ENCODE peak calls at places on chromosome 16, in five cellular contexts. One of them, this sample, is unnamed.

GRCh38 chr16:85523602-85524364 is 89.3 kb upstream of the GSE1 start:
- DNase-seq in H1: peak
- DNase-seq in HepG2: peak
- DNase-seq in K562: peak
- DNase-seq in IMR-90: peak
- DNase-seq in this sample: no peak

GRCh38 chr16:85530370-85530739 is 82.8 kb upstream of the GSE1 start:
- DNase-seq in IMR-90: no peak
- DNase-seq in H1: no peak
- DNase-seq in HepG2: no peak
- DNase-seq in K562: no peak
- DNase-seq in this sample: no peak

GRCh38 chr16:28210979-28211505 is 723 bp downstream of the XPO6 start:
- DNase-seq in IMR-90: peak
- DNase-seq in H1: no peak
- DNase-seq in K562: peak
- DNase-seq in HepG2: peak
- DNase-seq in this sample: peak

GRCh38 chr16:71185366-71185765 is 45.2 kb downstream of the HYDIN start:
- DNase-seq in IMR-90: peak
- DNase-seq in K562: no peak
- DNase-seq in H1: no peak
- DNase-seq in HepG2: no peak
- DNase-seq in this sample: no peak

GRCh38 chr16:73015612-73016487 is 32.1 kb downstream of the ZFHX3 start:
- DNase-seq in H1: no peak
- DNase-seq in K562: no peak
- DNase-seq in IMR-90: no peak
- DNase-seq in HepG2: peak
- DNase-seq in this sample: peak

GRCh38 chr16:8644513-8645140 is 23.1 kb downstream of the METTL22 start:
- DNase-seq in K562: no peak
- DNase-seq in IMR-90: no peak
- DNase-seq in H1: no peak
- DNase-seq in HepG2: no peak
- DNase-seq in this sample: no peak

GRCh38 chr16:74700206-74701040 is at the start of gene MLKL:
- DNase-seq in IMR-90: peak
- DNase-seq in K562: peak
- DNase-seq in HepG2: peak
- DNase-seq in H1: no peak
- DNase-seq in this sample: peak

GRCh38 chr16:82767198-82767597 is 140.4 kb downstream of the CDH13 start:
- DNase-seq in H1: no peak
- DNase-seq in IMR-90: no peak
- DNase-seq in HepG2: no peak
- DNase-seq in K562: no peak
- DNase-seq in this sample: no peak

GRCh38 chr16:69711115-69711740 is 15.1 kb downstream of the NQO1 start:
- DNase-seq in H1: no peak
- DNase-seq in HepG2: no peak
- DNase-seq in IMR-90: peak
- DNase-seq in K562: no peak
- DNase-seq in this sample: no peak

GRCh38 chr16:19753815-19754643 is 36.0 kb downstream of the IQCK start:
- DNase-seq in H1: no peak
- DNase-seq in HepG2: peak
- DNase-seq in K562: no peak
- DNase-seq in IMR-90: peak
- DNase-seq in this sample: peak

GRCh38 chr16:86676216-86676800 is 98.0 kb downstream of the FOXL1 start:
- DNase-seq in K562: no peak
- DNase-seq in IMR-90: peak
- DNase-seq in HepG2: no peak
- DNase-seq in H1: no peak
- DNase-seq in this sample: no peak

GRCh38 chr16:85088570-85089214 is 23.6 kb downstream of the CIBAR2 start:
- DNase-seq in K562: no peak
- DNase-seq in HepG2: no peak
- DNase-seq in H1: no peak
- DNase-seq in IMR-90: no peak
- DNase-seq in this sample: no peak

GRCh38 chr16:81405702-81406113 is 38.9 kb upstream of the CMIP start:
- DNase-seq in K562: peak
- DNase-seq in IMR-90: peak
- DNase-seq in HepG2: peak
- DNase-seq in H1: peak
- DNase-seq in this sample: peak

GRCh38 chr16:9260665-9261064 is 169.2 kb downstream of the HAPSTR1 start:
- DNase-seq in IMR-90: no peak
- DNase-seq in H1: no peak
- DNase-seq in K562: no peak
- DNase-seq in HepG2: peak
- DNase-seq in this sample: no peak

GRCh38 chr16:68257251-68257905 is 6.9 kb upstream of the SLC7A6 start:
- DNase-seq in HepG2: no peak
- DNase-seq in K562: no peak
- DNase-seq in IMR-90: peak
- DNase-seq in H1: no peak
- DNase-seq in this sample: no peak

GRCh38 chr16:64133396-64133795 is 988.5 kb downstream of the CDH11 start:
- DNase-seq in K562: no peak
- DNase-seq in IMR-90: no peak
- DNase-seq in H1: no peak
- DNase-seq in HepG2: no peak
- DNase-seq in this sample: no peak

GRCh38 chr16:4468972-4469371 is 5.5 kb downstream of the NMRAL1 start:
- DNase-seq in K562: no peak
- DNase-seq in H1: no peak
- DNase-seq in IMR-90: no peak
- DNase-seq in HepG2: no peak
- DNase-seq in this sample: no peak

GRCh38 chr16:76940251-76940650 is 250.7 kb upstream of the MON1B start:
- DNase-seq in IMR-90: no peak
- DNase-seq in H1: no peak
- DNase-seq in K562: no peak
- DNase-seq in HepG2: no peak
- DNase-seq in this sample: no peak

GRCh38 chr16:86865866-86866675 is 287.7 kb downstream of the FOXL1 start:
- DNase-seq in IMR-90: peak
- DNase-seq in H1: no peak
- DNase-seq in K562: no peak
- DNase-seq in HepG2: no peak
- DNase-seq in this sample: no peak

GRCh38 chr16:31404353-31405064 is 11.4 kb downstream of the ITGAD start:
- DNase-seq in H1: no peak
- DNase-seq in K562: peak
- DNase-seq in IMR-90: no peak
- DNase-seq in HepG2: no peak
- DNase-seq in this sample: peak

GRCh38 chr16:88782454-88783390 is 2.3 kb downstream of the PIEZO1 start:
- DNase-seq in HepG2: no peak
- DNase-seq in K562: peak
- DNase-seq in IMR-90: peak
- DNase-seq in H1: no peak
- DNase-seq in this sample: no peak

GRCh38 chr16:71526111-71526998 is at the start of gene CHST4:
- DNase-seq in K562: peak
- DNase-seq in H1: peak
- DNase-seq in HepG2: no peak
- DNase-seq in IMR-90: peak
- DNase-seq in this sample: peak

GRCh38 chr16:5502467-5502869 is 404.9 kb upstream of the EEF2KMT start:
- DNase-seq in HepG2: peak
- DNase-seq in H1: peak
- DNase-seq in IMR-90: no peak
- DNase-seq in K562: peak
- DNase-seq in this sample: peak

GRCh38 chr16:72400257-72401078 is 228.5 kb upstream of the PMFBP1 start:
- DNase-seq in IMR-90: peak
- DNase-seq in H1: no peak
- DNase-seq in K562: peak
- DNase-seq in HepG2: peak
- DNase-seq in this sample: peak

GRCh38 chr16:19329932-19330331 is 44.4 kb downstream of the CLEC19A start:
- DNase-seq in HepG2: no peak
- DNase-seq in IMR-90: no peak
- DNase-seq in H1: no peak
- DNase-seq in K562: no peak
- DNase-seq in this sample: peak

DNA sequence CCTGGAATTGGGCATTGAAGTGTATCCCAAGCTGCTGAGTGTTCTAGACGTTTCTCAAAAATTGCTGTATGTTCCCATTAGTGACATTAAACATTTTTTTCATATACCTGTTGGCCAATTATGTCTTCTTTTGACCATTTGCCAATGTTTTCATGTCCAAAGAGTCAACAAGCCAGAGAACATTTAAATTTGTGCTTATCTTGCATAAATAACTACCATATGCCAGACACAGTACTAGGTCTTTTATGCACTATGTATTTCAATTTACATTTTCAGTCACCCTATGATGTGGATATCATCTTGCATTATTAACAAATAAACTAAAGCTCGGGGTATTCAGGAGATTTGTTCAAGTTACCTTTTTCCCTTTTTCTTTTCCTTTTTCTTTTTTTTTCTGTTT is 632.9 kb upstream of the C16orf82 start:
- DNase-seq in H1: no peak
- DNase-seq in HepG2: no peak
- DNase-seq in K562: no peak
- DNase-seq in IMR-90: no peak
- DNase-seq in this sample: no peak
- TF ChIP-seq MAFK in H1: no peak
- TF ChIP-seq MAFK in HepG2: peak
- TF ChIP-seq MAFK in K562: peak
- TF ChIP-seq MAFK in IMR-90: peak
- TF ChIP-seq MAFK in this sample: peak

GRCh38 chr16:1338119-1338730 is 4.8 kb downstream of the BAIAP3 start:
- DNase-seq in K562: peak
- DNase-seq in IMR-90: no peak
- DNase-seq in H1: no peak
- DNase-seq in HepG2: peak
- DNase-seq in this sample: peak
- TF ChIP-seq MAFK in K562: no peak
- TF ChIP-seq MAFK in IMR-90: no peak
- TF ChIP-seq MAFK in H1: no peak
- TF ChIP-seq MAFK in HepG2: no peak
- TF ChIP-seq MAFK in this sample: no peak

DNA sequence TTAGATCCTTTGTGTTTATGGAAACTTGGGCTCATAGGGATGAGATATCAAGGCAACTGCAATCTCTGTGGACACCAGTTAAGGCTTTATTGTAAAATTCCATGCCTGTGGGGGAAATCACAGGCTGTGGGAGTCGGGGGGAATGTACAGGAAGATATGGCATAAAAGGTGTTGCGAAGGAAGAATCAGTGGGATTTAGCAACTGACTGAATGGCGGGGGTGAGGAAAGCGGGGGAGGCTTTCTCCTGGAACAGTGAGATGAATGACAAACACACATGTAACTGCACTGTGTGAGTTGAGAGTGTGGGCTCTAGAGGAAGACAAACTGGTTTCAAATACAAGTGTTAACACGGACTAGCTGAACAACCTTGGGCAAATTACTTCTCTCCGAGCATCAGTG is 143.6 kb downstream of the PRKCB start:
- DNase-seq in IMR-90: no peak
- DNase-seq in HepG2: no peak
- DNase-seq in H1: no peak
- DNase-seq in K562: no peak
- DNase-seq in this sample: no peak
- TF ChIP-seq MAFK in IMR-90: no peak
- TF ChIP-seq MAFK in HepG2: no peak
- TF ChIP-seq MAFK in H1: no peak
- TF ChIP-seq MAFK in K562: no peak
- TF ChIP-seq MAFK in this sample: no peak

GRCh38 chr16:51971184-51971583 is 575.8 kb downstream of the TOX3 start:
- DNase-seq in HepG2: no peak
- DNase-seq in H1: no peak
- DNase-seq in IMR-90: peak
- DNase-seq in K562: peak
- DNase-seq in this sample: peak
- TF ChIP-seq MAFK in HepG2: no peak
- TF ChIP-seq MAFK in H1: no peak
- TF ChIP-seq MAFK in IMR-90: no peak
- TF ChIP-seq MAFK in K562: no peak
- TF ChIP-seq MAFK in this sample: no peak

GRCh38 chr16:89827383-89828198 is 684 bp upstream of the SPIRE2 start:
- DNase-seq in HepG2: peak
- DNase-seq in K562: peak
- DNase-seq in H1: no peak
- DNase-seq in IMR-90: peak
- DNase-seq in this sample: peak
- TF ChIP-seq MAFK in HepG2: no peak
- TF ChIP-seq MAFK in K562: no peak
- TF ChIP-seq MAFK in H1: no peak
- TF ChIP-seq MAFK in IMR-90: no peak
- TF ChIP-seq MAFK in this sample: no peak

DNA sequence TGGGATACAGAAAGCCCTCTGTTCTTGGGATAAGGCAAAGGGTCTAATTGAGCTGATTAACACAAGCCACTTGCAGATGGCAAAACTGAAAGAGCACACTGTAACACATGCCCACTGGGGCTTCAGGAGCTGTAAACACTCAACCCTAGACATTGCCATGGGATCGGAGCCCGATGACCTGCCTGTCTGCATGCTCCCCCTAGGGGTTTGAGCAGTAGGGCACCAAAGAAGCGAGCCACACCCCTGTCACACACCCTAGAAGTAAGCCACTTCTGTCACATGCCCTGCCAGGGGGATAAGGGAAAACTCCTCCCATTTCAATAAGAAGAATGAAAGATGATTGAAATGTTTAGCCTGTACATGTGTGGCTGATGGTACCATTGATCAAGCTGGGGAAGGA is 81.3 kb upstream of the IRX6 start:
- DNase-seq in H1: no peak
- DNase-seq in HepG2: no peak
- DNase-seq in K562: no peak
- DNase-seq in IMR-90: no peak
- DNase-seq in this sample: no peak
- TF ChIP-seq MAFK in H1: no peak
- TF ChIP-seq MAFK in HepG2: no peak
- TF ChIP-seq MAFK in K562: no peak
- TF ChIP-seq MAFK in IMR-90: no peak
- TF ChIP-seq MAFK in this sample: no peak

GRCh38 chr16:23423496-23424049 is 29.4 kb downstream of the COG7 start:
- DNase-seq in K562: no peak
- DNase-seq in HepG2: peak
- DNase-seq in IMR-90: peak
- DNase-seq in H1: no peak
- DNase-seq in this sample: peak
- TF ChIP-seq MAFK in K562: no peak
- TF ChIP-seq MAFK in HepG2: no peak
- TF ChIP-seq MAFK in IMR-90: no peak
- TF ChIP-seq MAFK in H1: no peak
- TF ChIP-seq MAFK in this sample: no peak

DNA sequence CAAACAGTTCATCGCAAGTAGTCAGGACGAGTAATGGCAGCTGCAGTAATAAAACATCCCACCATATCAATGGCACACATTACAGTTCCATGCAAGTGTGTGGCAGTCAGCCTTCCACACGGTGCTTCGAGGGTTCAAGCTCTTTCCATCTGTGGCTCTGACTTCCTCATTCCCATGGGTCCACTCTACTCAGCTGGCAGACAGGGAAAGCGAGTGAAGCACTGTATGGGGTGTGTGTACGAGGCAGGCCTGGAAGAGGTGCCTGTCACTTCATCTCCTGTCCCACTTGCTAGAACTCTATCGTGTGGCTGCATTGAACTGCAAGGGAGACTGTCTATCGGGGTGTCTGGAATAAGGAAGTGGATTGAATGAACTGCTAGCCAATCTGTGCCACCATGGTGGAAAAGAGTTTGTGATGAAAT is 160.6 kb downstream of the CPPED1 start:
- DNase-seq in K562: no peak
- DNase-seq in IMR-90: no peak
- DNase-seq in HepG2: no peak
- DNase-seq in H1: no peak
- DNase-seq in this sample: no peak
- TF ChIP-seq MAFK in K562: no peak
- TF ChIP-seq MAFK in IMR-90: no peak
- TF ChIP-seq MAFK in HepG2: no peak
- TF ChIP-seq MAFK in H1: no peak
- TF ChIP-seq MAFK in this sample: no peak

This sample was measured in A549.